ENCODE peak calls at places on chromosomes 5 and 9, in four cellular contexts. S is effector memory CD8-positive, alpha-beta T cell; D is activated T-helper 1 cell treated with anti-CD3 and anti-CD28 coated beads, Interleukin-2, amount 50 U/mL, for 16 hours; C is AG04450. H is an unnamed sample.

GRCh38 chr9:127524373-127524772 is 73.1 kb downstream of the LRSAM1 start:
- DNase-seq in C (no peak), S (no peak), D (no peak), H (no peak)

GRCh38 chr9:70406446-70406862 is 8.0 kb downstream of the KLF9 start:
- DNase-seq in C (no peak), D (no peak), S (no peak), H (no peak)

GRCh38 chr5:123119334-123119986 is 30.4 kb downstream of the PRDM6 start:
- DNase-seq in S (no peak), D (no peak), C (no peak), H (no peak)

GRCh38 chr9:87435189-87435880 is 62.3 kb upstream of the DAPK1 start:
- DNase-seq in S (no peak), C (no peak), D (no peak), H (no peak)

GRCh38 chr9:76646249-76646648 is 118.0 kb upstream of the PCA3 start:
- DNase-seq in C (no peak), S (no peak), D (no peak), H (no peak)

GRCh38 chr9:99690573-99690972 is 131.1 kb upstream of the NR4A3 start:
- DNase-seq in D (no peak), C (no peak), S (no peak), H (no peak)

GRCh38 chr9:976805-977360 is 428 bp downstream of the DMRT3 start:
- DNase-seq in D (no peak), S (no peak), C (no peak), H (no peak)

GRCh38 chr9:113525208-113525607 is 61.7 kb downstream of the RGS3 start:
- DNase-seq in D (no peak), S (no peak), C (no peak), H (no peak)

H was measured in prostate gland.